ENCODE peak calls at places on chromosomes 3 and 15, in ten cellular contexts. U is breast epithelium; C is heart right ventricle; P is AG04450; J is left ventricle myocardium inferior; B is IMR-90; X is ovary; Z is cardiac muscle cell; T is CD8-positive, alpha-beta T cell; H is astrocyte. L is an unnamed sample.

GRCh38 chr15:89774492-89774891 is 1.6 kb upstream of the MESP2 start:
- DNase-seq in U (no peak), C (no peak), P (no peak), J (no peak), B (no peak), X (no peak), Z (no peak), T (no peak), H (no peak), L (no peak)

GRCh38 chr3:13433931-13434330 is 13.8 kb upstream of the NUP210 start:
- DNase-seq in U (no peak), C (no peak), P (no peak), J (no peak), B (no peak), X (no peak), Z (no peak), T (no peak), H (no peak), L (no peak)

GRCh38 chr3:154971771-154972326 is 108.3 kb upstream of the MME start:
- DNase-seq in U (no peak), C (no peak), P (no peak), J (no peak), B (peak; percentile 42), X (no peak), Z (no peak), T (no peak), H (peak; percentile 55), L (no peak)

GRCh38 chr3:138042043-138042442 is 32.1 kb downstream of the CLDN18 start:
- DNase-seq in U (no peak), C (no peak), P (peak; percentile 45), J (no peak), B (peak; percentile 89), X (no peak), Z (no peak), T (no peak), H (peak; percentile 76), L (no peak)

GRCh38 chr15:70475921-70476320 is 287.4 kb downstream of the UACA start:
- DNase-seq in U (no peak), C (no peak), P (no peak), J (no peak), B (no peak), X (no peak), Z (no peak), T (no peak), H (no peak), L (no peak)

GRCh38 chr3:186060222-186060621 is 48.7 kb downstream of the ETV5 start:
- DNase-seq in U (no peak), C (no peak), P (no peak), J (no peak), B (no peak), X (no peak), Z (no peak), T (no peak), H (no peak), L (no peak)

GRCh38 chr15:92051726-92052125 is 198.2 kb downstream of the SLCO3A1 start:
- DNase-seq in U (no peak), C (no peak), P (no peak), J (no peak), B (no peak), X (no peak), Z (no peak), T (no peak), H (no peak), L (no peak)

GRCh38 chr3:159208080-159208479 is 406.2 kb downstream of the MFSD1 start:
- DNase-seq in U (no peak), C (no peak), P (no peak), J (no peak), B (no peak), X (no peak), Z (no peak), T (no peak), H (peak; percentile 64), L (no peak)

GRCh38 chr15:41047474-41047873 is 68.6 kb downstream of the INO80 start:
- DNase-seq in U (no peak), C (no peak), P (no peak), J (no peak), B (no peak), X (no peak), Z (no peak), T (no peak), H (no peak), L (no peak)

GRCh38 chr15:39539466-39539865 is 41.4 kb upstream of the THBS1 start:
- DNase-seq in U (no peak), C (no peak), P (no peak), J (no peak), B (peak; percentile 4), X (no peak), Z (no peak), T (no peak), H (peak; percentile 62), L (no peak)

GRCh38 chr15:39641187-39641889 is 60.5 kb downstream of the THBS1 start:
- DNase-seq in U (no peak), C (no peak), P (no peak), J (no peak), B (peak; percentile 48), X (no peak), Z (no peak), T (no peak), H (peak; percentile 42), L (no peak)

GRCh38 chr3:138452491-138452890 is 18.1 kb downstream of the ESYT3 start:
- DNase-seq in U (peak; percentile 17), C (no peak), P (no peak), J (no peak), B (no peak), X (no peak), Z (no peak), T (no peak), H (no peak), L (no peak)

GRCh38 chr3:172448661-172449467 is 608 bp upstream of the GHSR start:
- DNase-seq in U (no peak), C (no peak), P (no peak), J (no peak), B (no peak), X (no peak), Z (no peak), T (no peak), H (no peak), L (no peak)

GRCh38 chr3:42394579-42395288 is 15.7 kb downstream of the LYZL4 start:
- DNase-seq in U (no peak), C (no peak), P (no peak), J (no peak), B (no peak), X (no peak), Z (no peak), T (no peak), H (no peak), L (no peak)

GRCh38 chr3:119420196-119420595 is 43.2 kb downstream of the TMEM39A start:
- DNase-seq in U (no peak), C (no peak), P (no peak), J (no peak), B (no peak), X (no peak), Z (no peak), T (no peak), H (no peak), L (no peak)
- TF ChIP-seq CTCF in U (no peak), C (peak; percentile 5), P (peak; percentile 12), J (no peak), B (no peak), X (no peak), Z (peak; percentile 6), T (no peak), H (no peak), L (no peak)

GRCh38 chr3:133476971-133477375 is 77.1 kb downstream of the BFSP2 start:
- DNase-seq in U (no peak), C (no peak), P (no peak), J (no peak), B (no peak), X (no peak), Z (no peak), T (no peak), H (no peak), L (no peak)

GRCh38 chr3:133472889-133473288 is 73.0 kb downstream of the BFSP2 start:
- DNase-seq in U (no peak), C (no peak), P (no peak), J (no peak), B (no peak), X (no peak), Z (no peak), T (no peak), H (no peak), L (no peak)

GRCh38 chr3:133475245-133476010 is 75.6 kb downstream of the BFSP2 start:
- DNase-seq in U (no peak), C (no peak), P (no peak), J (no peak), B (no peak), X (no peak), Z (no peak), T (no peak), H (no peak), L (no peak)

GRCh38 chr3:133472242-133472641 is 72.4 kb downstream of the BFSP2 start:
- DNase-seq in U (no peak), C (peak; percentile 36), P (no peak), J (no peak), B (no peak), X (peak; percentile 19), Z (peak; percentile 58), T (no peak), H (no peak), L (no peak)

GRCh38 chr3:133474251-133474801 is 74.5 kb downstream of the BFSP2 start:
- DNase-seq in U (peak; percentile 62), C (peak; percentile 57), P (peak; percentile 83), J (peak; percentile 72), B (peak; percentile 89), X (peak; percentile 55), Z (no peak), T (no peak), H (peak; percentile 36), L (no peak)
- H3K27ac ChIP-seq in U (peak overlapping the region; percentile 82), C (peak overlapping the region; percentile 66), P (peak overlapping the region; percentile 75), J (peak overlapping the region; percentile 85), B (peak overlapping the region; percentile 31), X (no peak overlapping the region), Z (no peak overlapping the region), T (no peak overlapping the region), H (no peak overlapping the region), L (no peak overlapping the region)

DNA sequence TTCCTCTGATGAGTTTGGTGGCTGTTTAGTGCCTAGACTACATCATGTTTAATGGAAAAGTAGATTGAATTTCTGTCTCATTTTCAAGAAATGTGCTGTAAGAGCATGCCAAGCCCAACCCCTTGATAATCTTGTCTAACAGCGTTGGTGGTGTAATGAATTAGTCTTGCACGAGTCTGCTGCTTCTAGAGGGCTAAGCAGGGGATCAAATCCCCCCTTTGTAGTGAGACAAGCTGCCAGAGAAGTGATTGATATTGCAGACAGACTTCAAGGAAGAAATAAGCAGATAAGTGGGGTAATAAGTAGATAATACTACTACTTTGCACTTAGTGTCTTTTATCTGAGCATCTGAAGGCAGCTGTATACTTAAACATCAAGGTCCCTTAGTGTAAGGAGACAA is 141.4 kb downstream of the TP63 start:
- DNase-seq in U (no peak), C (no peak), P (no peak), J (no peak), B (peak; percentile 20), X (no peak), Z (no peak), T (no peak), H (peak; percentile 76), L (no peak)
- H3K27me3 ChIP-seq in U (no peaks in the 10 kb centered on the region), C (no peaks in the 10 kb centered on the region), P (no peaks in the 10 kb centered on the region), J (no peaks in the 10 kb centered on the region), B (no peaks in the 10 kb centered on the region), X (no peaks in the 10 kb centered on the region), Z (peaks cover 6% of the 10 kb centered on the region), T (no peaks in the 10 kb centered on the region), H (no peaks in the 10 kb centered on the region), L (no peaks in the 10 kb centered on the region)

DNA sequence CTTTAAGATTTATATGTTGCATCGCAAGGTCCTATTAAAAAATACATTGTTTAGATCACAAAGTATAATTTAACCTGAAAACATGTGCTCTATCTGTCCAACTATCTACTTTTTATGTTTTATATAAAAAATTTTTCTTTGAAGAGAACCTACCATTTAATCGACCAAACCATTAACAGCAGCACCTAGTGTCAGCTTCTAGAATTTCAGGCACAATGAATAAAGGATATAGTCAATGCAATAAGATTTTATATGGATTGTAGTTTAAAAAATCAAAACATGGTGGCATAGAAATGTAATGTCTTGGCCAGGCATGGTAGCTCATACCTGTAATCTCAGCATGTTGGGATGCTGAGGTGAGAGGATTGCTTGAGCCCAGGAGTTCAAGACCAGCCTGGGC is 313.7 kb downstream of the GAP43 start:
- DNase-seq in U (no peak), C (no peak), P (no peak), J (no peak), B (no peak), X (no peak), Z (no peak), T (no peak), H (no peak), L (no peak)
- TF ChIP-seq CTCF in U (no peak), C (no peak), P (peak; percentile 52), J (peak; percentile 15), B (peak; percentile 41), X (no peak), Z (peak; percentile 43), T (no peak), H (peak; percentile 42), L (no peak)